ENCODE peak calls at places on chromosomes 3 and 15, in seven cellular contexts. One of them, this sample, is unnamed.

GRCh38 chr3:8303466-8303865 is 198.2 kb upstream of the LMCD1 start:
- DNase-seq in lower lobe of right lung: no peak
- DNase-seq in right lobe of liver: no peak
- DNase-seq in pancreas: no peak
- DNase-seq in H9: no peak
- DNase-seq in mesenchymal stem cell: no peak
- DNase-seq in right cardiac atrium: no peak
- DNase-seq in this sample: no peak

GRCh38 chr3:172856766-172857742 is 106.5 kb downstream of the ECT2 start:
- DNase-seq in lower lobe of right lung: no peak
- DNase-seq in right lobe of liver: peak; percentile 70
- DNase-seq in pancreas: peak; percentile 16
- DNase-seq in H9: no peak
- DNase-seq in mesenchymal stem cell: peak; percentile 25
- DNase-seq in right cardiac atrium: peak; percentile 65
- DNase-seq in this sample: no peak

GRCh38 chr3:101095703-101096102 is 102.5 kb upstream of the ABI3BP start:
- DNase-seq in lower lobe of right lung: no peak
- DNase-seq in right lobe of liver: no peak
- DNase-seq in pancreas: no peak
- DNase-seq in H9: no peak
- DNase-seq in mesenchymal stem cell: no peak
- DNase-seq in right cardiac atrium: no peak
- DNase-seq in this sample: no peak

GRCh38 chr3:136120373-136121348 is 75.5 kb downstream of the MSL2 start:
- DNase-seq in lower lobe of right lung: no peak
- DNase-seq in right lobe of liver: no peak
- DNase-seq in pancreas: no peak
- DNase-seq in H9: no peak
- DNase-seq in mesenchymal stem cell: peak; percentile 20
- DNase-seq in right cardiac atrium: no peak
- DNase-seq in this sample: no peak

GRCh38 chr3:15323063-15323462 is 9.3 kb downstream of the SH3BP5 start:
- DNase-seq in lower lobe of right lung: no peak
- DNase-seq in right lobe of liver: peak; percentile 66
- DNase-seq in pancreas: no peak
- DNase-seq in H9: no peak
- DNase-seq in mesenchymal stem cell: no peak
- DNase-seq in right cardiac atrium: no peak
- DNase-seq in this sample: no peak

GRCh38 chr15:84826369-84826823 is 9.2 kb downstream of the ALPK3 start:
- DNase-seq in lower lobe of right lung: no peak
- DNase-seq in right lobe of liver: peak; percentile 53
- DNase-seq in pancreas: peak; percentile 60
- DNase-seq in H9: peak; percentile 83
- DNase-seq in mesenchymal stem cell: no peak
- DNase-seq in right cardiac atrium: no peak
- DNase-seq in this sample: no peak

GRCh38 chr3:58324675-58325390 is 7.9 kb upstream of the PXK start:
- DNase-seq in lower lobe of right lung: no peak
- DNase-seq in right lobe of liver: no peak
- DNase-seq in pancreas: no peak
- DNase-seq in H9: no peak
- DNase-seq in mesenchymal stem cell: no peak
- DNase-seq in right cardiac atrium: no peak
- DNase-seq in this sample: no peak

GRCh38 chr3:54870423-54870822 is 57.4 kb downstream of the LRTM1 start:
- DNase-seq in lower lobe of right lung: no peak
- DNase-seq in right lobe of liver: no peak
- DNase-seq in pancreas: no peak
- DNase-seq in H9: no peak
- DNase-seq in mesenchymal stem cell: peak; percentile 97
- DNase-seq in right cardiac atrium: no peak
- DNase-seq in this sample: no peak

GRCh38 chr3:157530637-157531300 is 27.6 kb upstream of the VEPH1 start:
- DNase-seq in lower lobe of right lung: no peak
- DNase-seq in right lobe of liver: no peak
- DNase-seq in pancreas: no peak
- DNase-seq in H9: no peak
- DNase-seq in mesenchymal stem cell: no peak
- DNase-seq in right cardiac atrium: no peak
- DNase-seq in this sample: no peak

GRCh38 chr15:96470682-96471290 is 140.3 kb downstream of the NR2F2 start:
- DNase-seq in lower lobe of right lung: no peak
- DNase-seq in right lobe of liver: no peak
- DNase-seq in pancreas: no peak
- DNase-seq in H9: no peak
- DNase-seq in mesenchymal stem cell: no peak
- DNase-seq in right cardiac atrium: peak; percentile 37
- DNase-seq in this sample: no peak

GRCh38 chr3:32401541-32402052 is 9.9 kb downstream of the CMTM7 start:
- DNase-seq in lower lobe of right lung: peak; percentile 82
- DNase-seq in right lobe of liver: peak; percentile 78
- DNase-seq in pancreas: peak; percentile 67
- DNase-seq in H9: peak; percentile 81
- DNase-seq in mesenchymal stem cell: peak; percentile 77
- DNase-seq in right cardiac atrium: peak; percentile 94
- DNase-seq in this sample: no peak

GRCh38 chr15:78950906-78951840 is 6.3 kb upstream of the CTSH start:
- DNase-seq in lower lobe of right lung: no peak
- DNase-seq in right lobe of liver: no peak
- DNase-seq in pancreas: no peak
- DNase-seq in H9: no peak
- DNase-seq in mesenchymal stem cell: peak; percentile 31
- DNase-seq in right cardiac atrium: no peak
- DNase-seq in this sample: no peak

GRCh38 chr3:26712211-26713026 is 89.8 kb downstream of the LRRC3B start:
- DNase-seq in lower lobe of right lung: no peak
- DNase-seq in right lobe of liver: no peak
- DNase-seq in pancreas: no peak
- DNase-seq in H9: no peak
- DNase-seq in mesenchymal stem cell: peak; percentile 18
- DNase-seq in right cardiac atrium: no peak
- DNase-seq in this sample: no peak

GRCh38 chr15:94924971-94925593 is 693.7 kb downstream of the MCTP2 start:
- DNase-seq in lower lobe of right lung: no peak
- DNase-seq in right lobe of liver: no peak
- DNase-seq in pancreas: no peak
- DNase-seq in H9: no peak
- DNase-seq in mesenchymal stem cell: no peak
- DNase-seq in right cardiac atrium: peak; percentile 62
- DNase-seq in this sample: no peak

GRCh38 chr3:30011237-30011803 is 595.1 kb upstream of the TGFBR2 start:
- DNase-seq in lower lobe of right lung: no peak
- DNase-seq in right lobe of liver: no peak
- DNase-seq in pancreas: no peak
- DNase-seq in H9: no peak
- DNase-seq in mesenchymal stem cell: no peak
- DNase-seq in right cardiac atrium: no peak
- DNase-seq in this sample: no peak

GRCh38 chr3:116678853-116679252 is 30.7 kb upstream of the TUSC7 start:
- DNase-seq in lower lobe of right lung: no peak
- DNase-seq in right lobe of liver: no peak
- DNase-seq in pancreas: no peak
- DNase-seq in H9: peak; percentile 27
- DNase-seq in mesenchymal stem cell: no peak
- DNase-seq in right cardiac atrium: no peak
- DNase-seq in this sample: no peak

GRCh38 chr15:58627706-58628105 is 121.8 kb downstream of the ADAM10 start:
- DNase-seq in lower lobe of right lung: no peak
- DNase-seq in right lobe of liver: no peak
- DNase-seq in pancreas: no peak
- DNase-seq in H9: no peak
- DNase-seq in mesenchymal stem cell: no peak
- DNase-seq in right cardiac atrium: no peak
- DNase-seq in this sample: no peak

GRCh38 chr15:32834156-32834555 is 116.4 kb downstream of the GREM1 start:
- DNase-seq in lower lobe of right lung: no peak
- DNase-seq in right lobe of liver: no peak
- DNase-seq in pancreas: no peak
- DNase-seq in H9: no peak
- DNase-seq in mesenchymal stem cell: no peak
- DNase-seq in right cardiac atrium: no peak
- DNase-seq in this sample: no peak

GRCh38 chr15:32838820-32839219 is 121.0 kb downstream of the GREM1 start:
- DNase-seq in lower lobe of right lung: no peak
- DNase-seq in right lobe of liver: no peak
- DNase-seq in pancreas: peak; percentile 43
- DNase-seq in H9: no peak
- DNase-seq in mesenchymal stem cell: peak; percentile 94
- DNase-seq in right cardiac atrium: no peak
- DNase-seq in this sample: no peak

GRCh38 chr15:32838338-32838737 is 120.5 kb downstream of the GREM1 start:
- DNase-seq in lower lobe of right lung: no peak
- DNase-seq in right lobe of liver: no peak
- DNase-seq in pancreas: no peak
- DNase-seq in H9: no peak
- DNase-seq in mesenchymal stem cell: peak; percentile 55
- DNase-seq in right cardiac atrium: no peak
- DNase-seq in this sample: no peak

GRCh38 chr15:32840481-32841245 is 122.9 kb downstream of the GREM1 start:
- DNase-seq in lower lobe of right lung: no peak
- DNase-seq in right lobe of liver: no peak
- DNase-seq in pancreas: no peak
- DNase-seq in H9: no peak
- DNase-seq in mesenchymal stem cell: peak; percentile 58
- DNase-seq in right cardiac atrium: no peak
- DNase-seq in this sample: no peak

DNA sequence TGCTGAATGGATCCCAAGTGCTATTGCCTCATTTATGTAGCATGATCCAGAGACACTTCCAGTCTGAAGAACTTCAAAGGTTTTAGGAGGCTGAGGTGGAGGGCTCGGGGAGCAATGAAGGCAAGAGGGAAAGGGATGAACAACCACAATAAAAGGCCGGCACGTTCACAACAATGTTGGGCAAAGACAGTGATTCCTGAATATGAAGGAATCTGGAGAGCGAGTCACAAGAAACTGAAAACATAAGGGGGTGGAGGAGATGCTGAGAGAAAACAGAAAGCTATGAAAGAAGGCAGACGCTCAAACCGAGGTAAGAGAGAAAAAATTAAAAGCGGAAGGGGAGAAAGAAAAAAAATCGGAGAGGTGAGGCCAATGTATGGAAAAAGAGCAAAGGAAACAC is 120.1 kb downstream of the GREM1 start:
- DNase-seq in lower lobe of right lung: no peak
- DNase-seq in right lobe of liver: no peak
- DNase-seq in pancreas: no peak
- DNase-seq in H9: no peak
- DNase-seq in mesenchymal stem cell: no peak
- DNase-seq in right cardiac atrium: no peak
- DNase-seq in this sample: no peak
- H3K27ac ChIP-seq in lower lobe of right lung: no peak overlapping the region
- H3K27ac ChIP-seq in right lobe of liver: no peak overlapping the region
- H3K27ac ChIP-seq in pancreas: no peak overlapping the region
- H3K27ac ChIP-seq in H9: no peak overlapping the region
- H3K27ac ChIP-seq in mesenchymal stem cell: no peak overlapping the region
- H3K27ac ChIP-seq in right cardiac atrium: no peak overlapping the region
- H3K27ac ChIP-seq in this sample: no peak overlapping the region

GRCh38 chr3:130582457-130583155 is 65.6 kb downstream of the COL6A6 start:
- DNase-seq in lower lobe of right lung: no peak
- DNase-seq in right lobe of liver: no peak
- DNase-seq in pancreas: no peak
- DNase-seq in H9: no peak
- DNase-seq in mesenchymal stem cell: no peak
- DNase-seq in right cardiac atrium: peak; percentile 16
- DNase-seq in this sample: no peak
- H3K27ac ChIP-seq in lower lobe of right lung: no peak overlapping the region
- H3K27ac ChIP-seq in right lobe of liver: no peak overlapping the region
- H3K27ac ChIP-seq in pancreas: no peak overlapping the region
- H3K27ac ChIP-seq in H9: no peak overlapping the region
- H3K27ac ChIP-seq in mesenchymal stem cell: no peak overlapping the region
- H3K27ac ChIP-seq in right cardiac atrium: peak overlapping the region; percentile 46
- H3K27ac ChIP-seq in this sample: no peak overlapping the region

GRCh38 chr15:89364341-89364740 is 29.7 kb upstream of the POLG start:
- DNase-seq in lower lobe of right lung: peak; percentile 61
- DNase-seq in right lobe of liver: no peak
- DNase-seq in pancreas: no peak
- DNase-seq in H9: no peak
- DNase-seq in mesenchymal stem cell: no peak
- DNase-seq in right cardiac atrium: no peak
- DNase-seq in this sample: no peak
- H3K27ac ChIP-seq in lower lobe of right lung: no peak overlapping the region
- H3K27ac ChIP-seq in right lobe of liver: no peak overlapping the region
- H3K27ac ChIP-seq in pancreas: no peak overlapping the region
- H3K27ac ChIP-seq in H9: no peak overlapping the region
- H3K27ac ChIP-seq in mesenchymal stem cell: no peak overlapping the region
- H3K27ac ChIP-seq in right cardiac atrium: no peak overlapping the region
- H3K27ac ChIP-seq in this sample: no peak overlapping the region

GRCh38 chr3:123167686-123168085 is 34.1 kb upstream of the SEC22A start:
- DNase-seq in lower lobe of right lung: no peak
- DNase-seq in right lobe of liver: no peak
- DNase-seq in pancreas: no peak
- DNase-seq in H9: no peak
- DNase-seq in mesenchymal stem cell: no peak
- DNase-seq in right cardiac atrium: no peak
- DNase-seq in this sample: no peak
- H3K27ac ChIP-seq in lower lobe of right lung: no peak overlapping the region
- H3K27ac ChIP-seq in right lobe of liver: no peak overlapping the region
- H3K27ac ChIP-seq in pancreas: no peak overlapping the region
- H3K27ac ChIP-seq in H9: no peak overlapping the region
- H3K27ac ChIP-seq in mesenchymal stem cell: no peak overlapping the region
- H3K27ac ChIP-seq in right cardiac atrium: no peak overlapping the region
- H3K27ac ChIP-seq in this sample: no peak overlapping the region

GRCh38 chr15:74844319-74845207 is 1.6 kb upstream of the ULK3 start:
- DNase-seq in lower lobe of right lung: no peak
- DNase-seq in right lobe of liver: no peak
- DNase-seq in pancreas: no peak
- DNase-seq in H9: no peak
- DNase-seq in mesenchymal stem cell: no peak
- DNase-seq in right cardiac atrium: no peak
- DNase-seq in this sample: no peak
- H3K27ac ChIP-seq in lower lobe of right lung: no peak overlapping the region
- H3K27ac ChIP-seq in right lobe of liver: no peak overlapping the region
- H3K27ac ChIP-seq in pancreas: no peak overlapping the region
- H3K27ac ChIP-seq in H9: no peak overlapping the region
- H3K27ac ChIP-seq in mesenchymal stem cell: no peak overlapping the region
- H3K27ac ChIP-seq in right cardiac atrium: no peak overlapping the region
- H3K27ac ChIP-seq in this sample: no peak overlapping the region

GRCh38 chr3:152267319-152267689 is 1.4 kb upstream of the MBNL1 start:
- DNase-seq in lower lobe of right lung: no peak
- DNase-seq in right lobe of liver: no peak
- DNase-seq in pancreas: no peak
- DNase-seq in H9: no peak
- DNase-seq in mesenchymal stem cell: no peak
- DNase-seq in right cardiac atrium: no peak
- DNase-seq in this sample: no peak
- H3K27ac ChIP-seq in lower lobe of right lung: peak overlapping the region; percentile 99
- H3K27ac ChIP-seq in right lobe of liver: peak overlapping the region; percentile 96
- H3K27ac ChIP-seq in pancreas: peak overlapping the region; percentile 99
- H3K27ac ChIP-seq in H9: no peak overlapping the region
- H3K27ac ChIP-seq in mesenchymal stem cell: no peak overlapping the region
- H3K27ac ChIP-seq in right cardiac atrium: peak overlapping the region; percentile 89
- H3K27ac ChIP-seq in this sample: peak overlapping the region; percentile 95